ENCODE peak calls at places on chromosomes 4 and X, in ten cellular contexts. Z is suprapubic skin; F is dorsolateral prefrontal cortex; H is tibial artery; C is A549; R is GM13976; B is activated B cell treated with CpG ODN at 0.5 μM for 24 hours; E is CD4-positive, alpha-beta T cell; K is cardiac fibroblast; P is AG09309. Q is an unnamed sample.
A peak's percentile ranks its signal among the peaks of the same experiment; 100 is the strongest.

GRCh38 chrX:154368630-154369452 is 5.6 kb downstream of the FLNA start:
- DNase-seq in Z (peak; percentile 91), F (no peak), H (peak; percentile 84), C (peak; percentile 68), R (peak; percentile 69), B (peak; percentile 73), E (peak; percentile 86), K (peak; percentile 93), P (peak; percentile 81), Q (no peak)

GRCh38 chrX:41720125-41720780 is 3.7 kb upstream of the GPR82 start:
- DNase-seq in Z (no peak), F (no peak), H (no peak), C (no peak), R (peak; percentile 28), B (peak; percentile 16), E (no peak), K (no peak), P (no peak), Q (no peak)

GRCh38 chrX:38548508-38548907 is 12.8 kb upstream of the TSPAN7 start:
- DNase-seq in Z (no peak), F (no peak), H (no peak), C (no peak), R (no peak), B (no peak), E (no peak), K (no peak), P (no peak), Q (no peak)

GRCh38 chrX:154489182-154489581 is 1.2 kb downstream of the SLC10A3 start:
- DNase-seq in Z (no peak), F (no peak), H (no peak), C (no peak), R (no peak), B (no peak), E (no peak), K (no peak), P (no peak), Q (no peak)

GRCh38 chr4:169756971-169757574 is 671 bp downstream of the HPF1 start:
- DNase-seq in Z (no peak), F (no peak), H (no peak), C (no peak), R (no peak), B (no peak), E (no peak), K (no peak), P (no peak), Q (no peak)

GRCh38 chr4:1209821-1210220 is 37.4 kb upstream of the SPON2 start:
- DNase-seq in Z (peak; percentile 85), F (peak; percentile 31), H (peak; percentile 88), C (no peak), R (no peak), B (no peak), E (no peak), K (peak; percentile 94), P (no peak), Q (no peak)

GRCh38 chr4:140611854-140612253 is 43.1 kb upstream of the UCP1 start:
- DNase-seq in Z (no peak), F (no peak), H (no peak), C (no peak), R (no peak), B (no peak), E (no peak), K (no peak), P (no peak), Q (no peak)

GRCh38 chrX:49922291-49923241 is at the start of gene CLCN5:
- DNase-seq in Z (peak; percentile 96), F (peak; percentile 89), H (peak; percentile 98), C (peak; percentile 85), R (peak; percentile 91), B (peak; percentile 81), E (peak; percentile 95), K (peak; percentile 97), P (peak; percentile 68), Q (peak; percentile 88)

GRCh38 chrX:68177542-68177941 is 255.8 kb downstream of the OPHN1 start:
- DNase-seq in Z (no peak), F (no peak), H (no peak), C (no peak), R (no peak), B (no peak), E (no peak), K (no peak), P (no peak), Q (no peak)

GRCh38 chr4:47239649-47240048 is 208.3 kb downstream of the GABRB1 start:
- DNase-seq in Z (no peak), F (peak; percentile 4), H (no peak), C (no peak), R (no peak), B (no peak), E (no peak), K (no peak), P (no peak), Q (no peak)

GRCh38 chr4:2295535-2296442 is 33.9 kb upstream of the MXD4 start:
- DNase-seq in Z (peak; percentile 55), F (no peak), H (peak; percentile 61), C (no peak), R (no peak), B (peak; percentile 11), E (no peak), K (no peak), P (no peak), Q (no peak)

GRCh38 chrX:19855700-19856381 is 31.6 kb downstream of the SH3KBP1 start:
- DNase-seq in Z (no peak), F (no peak), H (no peak), C (no peak), R (no peak), B (no peak), E (no peak), K (peak; percentile 48), P (no peak), Q (no peak)

GRCh38 chr4:71268156-71268555 is 70.7 kb upstream of the SLC4A4 start:
- DNase-seq in Z (no peak), F (no peak), H (no peak), C (no peak), R (no peak), B (no peak), E (no peak), K (no peak), P (no peak), Q (no peak)

DNA sequence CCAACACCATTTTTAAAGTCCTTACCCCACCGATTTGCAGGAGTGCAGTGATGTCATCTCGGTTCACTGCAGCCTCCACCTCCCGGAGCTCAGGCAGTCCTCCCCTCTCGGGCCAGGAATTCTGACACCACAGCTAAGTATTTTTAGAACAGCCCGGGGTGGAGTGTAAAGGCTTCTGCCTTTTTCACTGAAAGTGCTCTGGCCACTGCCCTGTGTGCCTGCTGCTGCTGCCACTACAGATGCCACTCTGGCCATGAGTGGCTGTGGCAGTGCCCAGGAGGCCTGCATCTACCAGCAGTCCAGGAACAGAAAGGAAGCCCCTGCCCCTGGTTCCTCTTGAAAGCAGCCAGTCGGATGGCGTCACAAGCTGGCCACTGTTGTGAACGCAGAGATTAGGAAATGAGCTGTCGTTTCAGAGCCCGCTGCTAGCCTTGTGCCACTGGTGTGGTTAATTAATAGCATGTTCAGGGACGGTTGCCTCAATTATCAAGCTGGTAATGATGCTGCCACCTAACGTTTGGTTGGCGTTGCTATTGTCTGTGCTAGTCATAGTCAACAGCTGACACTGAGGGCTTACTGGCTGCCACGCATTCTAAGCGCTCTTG is 23.6 kb upstream of the TBC1D14 start:
- DNase-seq in Z (no peak), F (peak; percentile 63), H (peak; percentile 81), C (no peak), R (peak; percentile 41), B (no peak), E (no peak), K (peak; percentile 60), P (peak; percentile 64), Q (no peak)
- TF ChIP-seq CTCF in Z (no peak), F (peak; percentile 62), H (no peak), C (peak; percentile 23), R (no peak), B (no peak), E (no peak), K (peak; percentile 22), P (peak; percentile 23), Q (no peak)

GRCh38 chr4:153227501-153227900 is 23.3 kb downstream of the TRIM2 start:
- DNase-seq in Z (no peak), F (no peak), H (no peak), C (no peak), R (no peak), B (no peak), E (no peak), K (no peak), P (no peak), Q (no peak)

GRCh38 chr4:153233761-153234371 is 29.6 kb downstream of the TRIM2 start:
- DNase-seq in Z (no peak), F (no peak), H (no peak), C (peak; percentile 28), R (no peak), B (no peak), E (no peak), K (peak; percentile 89), P (peak; percentile 89), Q (no peak)

GRCh38 chr4:153234923-153235322 is 30.7 kb downstream of the TRIM2 start:
- DNase-seq in Z (no peak), F (no peak), H (no peak), C (no peak), R (no peak), B (no peak), E (no peak), K (peak; percentile 53), P (no peak), Q (no peak)

GRCh38 chr4:153228512-153229145 is 24.4 kb downstream of the TRIM2 start:
- DNase-seq in Z (no peak), F (no peak), H (no peak), C (no peak), R (no peak), B (no peak), E (no peak), K (no peak), P (no peak), Q (no peak)

GRCh38 chr4:153232768-153233167 is 28.5 kb downstream of the TRIM2 start:
- DNase-seq in Z (no peak), F (no peak), H (no peak), C (peak; percentile 24), R (no peak), B (no peak), E (no peak), K (peak; percentile 48), P (no peak), Q (no peak)
- TF ChIP-seq CTCF in Z (no peak), F (no peak), H (no peak), C (no peak), R (no peak), B (no peak), E (no peak), K (peak; percentile 21), P (peak; percentile 17), Q (peak; percentile 45)

DNA sequence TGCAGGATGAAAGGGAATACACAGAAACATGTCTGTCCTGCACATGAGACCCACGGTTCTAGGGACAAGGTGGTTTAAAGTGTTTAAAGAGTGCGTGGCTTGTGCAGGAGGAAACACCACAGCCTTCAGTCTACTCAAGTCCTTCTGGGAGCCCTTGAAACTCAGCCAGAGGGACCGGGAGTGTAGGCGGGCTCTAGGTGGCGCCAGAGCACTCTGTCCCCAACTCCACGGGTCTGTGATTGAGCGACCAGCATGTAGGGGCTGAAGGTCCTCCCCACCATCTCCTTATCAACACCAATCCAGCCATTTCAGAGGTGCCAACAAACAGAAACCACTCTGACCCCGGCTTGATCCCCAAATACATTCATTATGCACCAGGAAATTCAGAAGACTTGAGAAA is 82.0 kb upstream of the CLDN34 start:
- DNase-seq in Z (no peak), F (peak; percentile 64), H (no peak), C (peak; percentile 58), R (peak; percentile 77), B (peak; percentile 35), E (no peak), K (peak; percentile 74), P (no peak), Q (no peak)
- TF ChIP-seq CTCF in Z (no peak), F (peak; percentile 64), H (peak; percentile 38), C (peak; percentile 56), R (peak; percentile 75), B (no peak), E (peak; percentile 50), K (peak; percentile 78), P (peak; percentile 82), Q (peak; percentile 54)

GRCh38 chr4:55347610-55348228 is 1.7 kb downstream of the SRD5A3 start:
- DNase-seq in Z (no peak), F (no peak), H (no peak), C (no peak), R (no peak), B (no peak), E (no peak), K (no peak), P (no peak), Q (no peak)
- TF ChIP-seq CTCF in Z (no peak), F (peak; percentile 6), H (no peak), C (no peak), R (no peak), B (no peak), E (no peak), K (no peak), P (no peak), Q (no peak)